ENCODE peak calls at places on chromosomes 4 and X, in five cellular contexts. Q is left ventricle myocardium inferior, N is lower lobe of right lung, S is upper lobe of right lung, A is fibroblast of lung. C is an unnamed sample.

GRCh38 chr4:186058253-186058979 is 10.5 kb upstream of the TLR3 start:
- DNase-seq in Q (no peak), N (no peak), S (no peak), A (no peak), C (no peak)

GRCh38 chr4:85491527-85491926 is 16.6 kb downstream of the ARHGAP24 start:
- DNase-seq in Q (no peak), N (no peak), S (no peak), A (no peak), C (no peak)

GRCh38 chr4:159504634-159505033 is 401.8 kb downstream of the RAPGEF2 start:
- DNase-seq in Q (no peak), N (no peak), S (no peak), A (peak), C (peak)

GRCh38 chrX:97806238-97806637 is 922.5 kb downstream of the RPA4 start:
- DNase-seq in Q (no peak), N (no peak), S (no peak), A (peak), C (peak)

GRCh38 chr4:112840061-112840460 is 203.1 kb downstream of the LARP7 start:
- DNase-seq in Q (no peak), N (no peak), S (no peak), A (peak), C (peak)

GRCh38 chrX:18966624-18967023 is 17.3 kb downstream of the PHKA2 start:
- DNase-seq in Q (no peak), N (no peak), S (no peak), A (no peak), C (no peak)

GRCh38 chr4:137474711-137475301 is 57.5 kb downstream of the PCDH18 start:
- DNase-seq in Q (no peak), N (no peak), S (no peak), A (peak), C (peak)

GRCh38 chrX:100648601-100649417 is 4.8 kb downstream of the SRPX2 start:
- DNase-seq in Q (peak), N (no peak), S (no peak), A (peak), C (peak)

GRCh38 chr4:2469192-2469984 is 482 bp downstream of the RNF4 start:
- DNase-seq in Q (peak), N (peak), S (peak), A (peak), C (no peak)

GRCh38 chr4:2497931-2498330 is 29.0 kb downstream of the RNF4 start:
- DNase-seq in Q (no peak), N (no peak), S (no peak), A (no peak), C (no peak)

GRCh38 chr4:189802884-189803283 is 137.8 kb upstream of the FRG1 start:
- DNase-seq in Q (no peak), N (no peak), S (no peak), A (no peak), C (no peak)

GRCh38 chrX:41912922-41913321 is 10.4 kb downstream of the CASK start:
- DNase-seq in Q (no peak), N (no peak), S (no peak), A (peak), C (no peak)

GRCh38 chrX:124232523-124233201 is 99.8 kb upstream of the TEX13D start:
- DNase-seq in Q (no peak), N (no peak), S (no peak), A (peak), C (no peak)

GRCh38 chr4:48796191-48796926 is 16.3 kb upstream of the FRYL start:
- DNase-seq in Q (no peak), N (no peak), S (no peak), A (no peak), C (no peak)

DNA sequence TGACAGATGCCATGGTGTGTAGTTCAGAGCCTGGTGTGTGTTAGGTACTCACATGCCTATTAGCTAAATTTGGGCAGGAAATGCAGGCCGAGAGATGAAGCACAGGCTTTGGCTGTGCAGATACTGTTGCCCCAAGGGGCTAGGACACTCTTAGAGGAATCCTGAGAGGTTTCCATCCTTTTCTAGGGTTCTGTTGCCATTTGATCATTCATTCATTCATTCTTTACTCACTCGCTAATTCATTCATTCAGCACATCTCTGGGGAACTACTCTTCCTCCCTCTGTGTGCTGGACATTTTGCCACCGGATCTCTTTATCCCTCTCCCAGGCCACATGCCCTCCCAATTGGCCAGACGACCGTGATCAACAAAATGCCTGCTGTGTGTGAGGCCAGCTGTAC is 43.9 kb upstream of the NSG1 start:
- DNase-seq in Q (no peak), N (no peak), S (no peak), A (no peak), C (no peak)
- H3K4me3 ChIP-seq in Q (no peak), N (no peak), S (no peak), A (no peak), C (no peak)

GRCh38 chr4:122796801-122797404 is 29.7 kb upstream of the FGF2 start:
- DNase-seq in Q (no peak), N (no peak), S (no peak), A (peak), C (peak)

GRCh38 chr4:122798917-122799316 is 27.7 kb upstream of the FGF2 start:
- DNase-seq in Q (no peak), N (no peak), S (no peak), A (no peak), C (no peak)

GRCh38 chr4:122793811-122794210 is 32.8 kb upstream of the FGF2 start:
- DNase-seq in Q (no peak), N (no peak), S (no peak), A (no peak), C (no peak)

GRCh38 chr4:122797405-122798094 is 29.1 kb upstream of the FGF2 start:
- DNase-seq in Q (no peak), N (no peak), S (no peak), A (no peak), C (no peak)

GRCh38 chr4:122798101-122798500 is 28.5 kb upstream of the FGF2 start:
- DNase-seq in Q (peak), N (no peak), S (no peak), A (peak), C (peak)
- H3K4me3 ChIP-seq in Q (peak), N (no peak), S (no peak), A (no peak), C (no peak)

GRCh38 chrX:9339603-9340569 is 125.0 kb upstream of the TBL1X start:
- DNase-seq in Q (peak), N (no peak), S (no peak), A (no peak), C (peak)
- H3K4me3 ChIP-seq in Q (no peak), N (no peak), S (no peak), A (no peak), C (no peak)

DNA sequence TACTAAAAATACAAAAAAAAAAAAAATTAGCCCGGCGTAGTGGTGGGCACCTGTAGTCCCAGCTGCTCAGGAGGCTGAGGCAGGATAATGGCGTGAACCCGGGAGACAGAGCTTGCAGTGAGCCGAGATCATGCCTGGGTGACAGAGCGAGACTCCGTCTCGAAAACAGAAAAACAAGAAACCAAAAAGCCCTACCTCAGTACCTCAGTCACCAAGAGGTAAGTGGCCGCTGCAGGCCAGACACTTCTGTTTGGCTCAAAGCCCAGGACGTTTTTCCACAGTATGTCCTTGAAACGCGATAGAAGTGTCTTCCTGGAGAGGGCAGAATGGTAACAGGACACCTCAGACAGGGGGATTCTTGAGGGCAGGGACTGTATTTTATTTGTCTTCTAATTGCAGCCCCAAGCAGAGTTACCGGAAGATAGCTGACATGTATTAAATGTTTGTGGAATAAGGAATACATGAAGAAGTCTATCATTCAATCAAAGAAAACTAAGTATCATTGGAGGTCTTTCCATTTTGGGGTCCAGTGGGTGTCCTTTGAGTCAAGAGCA is 63.6 kb downstream of the CLNK start:
- DNase-seq in Q (no peak), N (no peak), S (no peak), A (no peak), C (no peak)
- H3K4me3 ChIP-seq in Q (no peak), N (no peak), S (no peak), A (no peak), C (no peak)

DNA sequence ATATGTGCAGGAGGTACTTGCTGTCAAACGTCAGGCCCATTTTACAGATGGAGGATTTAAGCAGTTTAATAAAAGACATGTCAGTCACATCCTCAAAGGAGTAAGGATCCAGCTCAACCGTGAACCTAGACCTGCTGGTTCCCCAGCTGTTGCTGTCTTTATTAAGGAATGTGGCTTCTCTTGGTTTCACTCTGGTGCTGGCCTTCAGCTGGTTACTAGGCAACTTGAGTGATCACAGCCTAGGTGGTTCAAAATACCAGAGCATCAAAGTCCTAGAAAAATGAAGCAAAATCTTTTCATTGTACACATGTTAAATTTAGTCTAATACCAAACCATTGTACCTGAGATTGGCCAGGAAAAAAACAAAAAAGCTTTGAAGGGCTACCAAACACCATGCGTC is 32.7 kb upstream of the GLRA2 start:
- DNase-seq in Q (no peak), N (no peak), S (no peak), A (no peak), C (no peak)
- H3K4me3 ChIP-seq in Q (peak), N (peak), S (peak), A (peak), C (no peak)

DNA sequence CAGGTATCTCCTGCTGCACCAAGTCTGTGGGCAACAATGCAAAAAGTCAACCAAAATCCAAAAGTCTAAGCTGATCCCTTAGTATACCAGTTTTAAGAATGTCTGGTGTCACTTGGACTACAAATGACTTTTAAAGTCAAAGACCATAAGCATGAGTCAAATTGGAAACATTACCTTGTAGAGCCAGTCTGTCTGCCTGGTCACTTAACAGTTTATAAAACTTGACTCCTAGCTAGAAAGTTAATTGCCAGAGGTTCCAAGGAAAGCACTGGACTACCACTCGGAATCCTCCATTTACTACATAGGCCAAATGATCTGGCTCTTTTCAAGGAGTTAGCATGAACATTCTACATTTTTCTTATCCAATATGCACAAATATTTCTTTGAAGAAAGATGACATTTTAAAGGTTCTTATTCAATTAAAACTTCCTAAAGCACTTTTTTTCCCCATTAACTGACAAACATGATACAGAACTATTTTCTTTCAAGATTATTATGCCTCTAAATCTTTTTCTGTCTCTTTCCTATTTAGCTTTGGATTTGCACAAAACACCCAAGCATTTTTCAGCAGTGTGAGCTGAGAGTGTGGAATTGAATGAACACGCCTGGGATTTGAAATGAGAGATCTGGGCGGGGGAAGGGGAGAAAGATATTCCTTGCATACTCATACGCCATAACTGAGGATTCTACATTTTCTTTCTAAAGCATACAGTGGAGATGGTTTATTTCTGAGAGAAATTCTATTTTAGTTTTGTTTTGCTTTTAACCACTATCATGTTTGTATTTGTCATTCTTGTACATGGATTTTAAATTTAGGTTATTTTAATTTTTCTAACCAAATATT is 188.4 kb downstream of the SHROOM3 start:
- DNase-seq in Q (no peak), N (no peak), S (no peak), A (peak), C (no peak)
- H3K4me3 ChIP-seq in Q (peak), N (no peak), S (no peak), A (no peak), C (no peak)

C was measured in fibroblast of the aortic adventitia.